ENCODE peak calls at places on chromosomes 13 and 19, in ten cellular contexts. One of them, this sample, is unnamed.

GRCh38 chr13:112752711-112753541 is 63.1 kb downstream of the ATP11A start:
- DNase-seq in smooth muscle cell of the brain vasculature: no peak
- DNase-seq in H7: no peak
- DNase-seq in stimulated activated effector memory CD8-positive, alpha-beta T cell treated with anti-CD3 and anti-CD28 coated beads, Interleukin-12 subunit alpha, Interleukin-12 subunit beta, amount 100 ng/mL, for 72 hours: no peak
- DNase-seq in adrenal gland: no peak
- DNase-seq in BE2C: no peak
- DNase-seq in pancreas: no peak
- DNase-seq in midbrain: no peak
- DNase-seq in cerebellum: no peak
- DNase-seq in T1000: no peak
- DNase-seq in this sample: peak; percentile 60

GRCh38 chr19:33780251-33780650 is 16.4 kb upstream of the KCTD15 start:
- DNase-seq in smooth muscle cell of the brain vasculature: no peak
- DNase-seq in H7: no peak
- DNase-seq in stimulated activated effector memory CD8-positive, alpha-beta T cell treated with anti-CD3 and anti-CD28 coated beads, Interleukin-12 subunit alpha, Interleukin-12 subunit beta, amount 100 ng/mL, for 72 hours: no peak
- DNase-seq in adrenal gland: no peak
- DNase-seq in BE2C: no peak
- DNase-seq in pancreas: no peak
- DNase-seq in midbrain: no peak
- DNase-seq in cerebellum: no peak
- DNase-seq in T1000: no peak
- DNase-seq in this sample: no peak

GRCh38 chr13:66501187-66501586 is 728.9 kb downstream of the PCDH9 start:
- DNase-seq in smooth muscle cell of the brain vasculature: no peak
- DNase-seq in H7: no peak
- DNase-seq in stimulated activated effector memory CD8-positive, alpha-beta T cell treated with anti-CD3 and anti-CD28 coated beads, Interleukin-12 subunit alpha, Interleukin-12 subunit beta, amount 100 ng/mL, for 72 hours: no peak
- DNase-seq in adrenal gland: no peak
- DNase-seq in BE2C: no peak
- DNase-seq in pancreas: no peak
- DNase-seq in midbrain: no peak
- DNase-seq in cerebellum: no peak
- DNase-seq in T1000: no peak
- DNase-seq in this sample: no peak

GRCh38 chr13:77544365-77544764 is 8.9 kb downstream of the SCEL start:
- DNase-seq in smooth muscle cell of the brain vasculature: no peak
- DNase-seq in H7: peak; percentile 10
- DNase-seq in stimulated activated effector memory CD8-positive, alpha-beta T cell treated with anti-CD3 and anti-CD28 coated beads, Interleukin-12 subunit alpha, Interleukin-12 subunit beta, amount 100 ng/mL, for 72 hours: no peak
- DNase-seq in adrenal gland: peak; percentile 77
- DNase-seq in BE2C: peak; percentile 71
- DNase-seq in pancreas: peak; percentile 50
- DNase-seq in midbrain: peak; percentile 25
- DNase-seq in cerebellum: peak; percentile 34
- DNase-seq in T1000: no peak
- DNase-seq in this sample: peak; percentile 46

GRCh38 chr13:37656247-37656940 is 57.8 kb upstream of the POSTN start:
- DNase-seq in smooth muscle cell of the brain vasculature: peak; percentile 59
- DNase-seq in H7: no peak
- DNase-seq in stimulated activated effector memory CD8-positive, alpha-beta T cell treated with anti-CD3 and anti-CD28 coated beads, Interleukin-12 subunit alpha, Interleukin-12 subunit beta, amount 100 ng/mL, for 72 hours: no peak
- DNase-seq in adrenal gland: no peak
- DNase-seq in BE2C: no peak
- DNase-seq in pancreas: no peak
- DNase-seq in midbrain: no peak
- DNase-seq in cerebellum: no peak
- DNase-seq in T1000: peak; percentile 41
- DNase-seq in this sample: peak; percentile 81

GRCh38 chr19:45345506-45345860 is 4.9 kb downstream of the KLC3 start:
- DNase-seq in smooth muscle cell of the brain vasculature: no peak
- DNase-seq in H7: peak; percentile 60
- DNase-seq in stimulated activated effector memory CD8-positive, alpha-beta T cell treated with anti-CD3 and anti-CD28 coated beads, Interleukin-12 subunit alpha, Interleukin-12 subunit beta, amount 100 ng/mL, for 72 hours: no peak
- DNase-seq in adrenal gland: no peak
- DNase-seq in BE2C: no peak
- DNase-seq in pancreas: no peak
- DNase-seq in midbrain: no peak
- DNase-seq in cerebellum: no peak
- DNase-seq in T1000: no peak
- DNase-seq in this sample: peak; percentile 84

GRCh38 chr13:95098916-95099315 is 202.3 kb downstream of the ABCC4 start:
- DNase-seq in smooth muscle cell of the brain vasculature: no peak
- DNase-seq in H7: no peak
- DNase-seq in stimulated activated effector memory CD8-positive, alpha-beta T cell treated with anti-CD3 and anti-CD28 coated beads, Interleukin-12 subunit alpha, Interleukin-12 subunit beta, amount 100 ng/mL, for 72 hours: no peak
- DNase-seq in adrenal gland: no peak
- DNase-seq in BE2C: no peak
- DNase-seq in pancreas: no peak
- DNase-seq in midbrain: no peak
- DNase-seq in cerebellum: no peak
- DNase-seq in T1000: no peak
- DNase-seq in this sample: no peak

GRCh38 chr13:106151056-106151699 is 384.3 kb downstream of the EFNB2 start:
- DNase-seq in smooth muscle cell of the brain vasculature: peak; percentile 39
- DNase-seq in H7: peak; percentile 18
- DNase-seq in stimulated activated effector memory CD8-positive, alpha-beta T cell treated with anti-CD3 and anti-CD28 coated beads, Interleukin-12 subunit alpha, Interleukin-12 subunit beta, amount 100 ng/mL, for 72 hours: no peak
- DNase-seq in adrenal gland: no peak
- DNase-seq in BE2C: no peak
- DNase-seq in pancreas: no peak
- DNase-seq in midbrain: no peak
- DNase-seq in cerebellum: no peak
- DNase-seq in T1000: peak; percentile 39
- DNase-seq in this sample: peak; percentile 83

GRCh38 chr19:41641879-41642485 is 15.1 kb upstream of the CEACAM4 start:
- DNase-seq in smooth muscle cell of the brain vasculature: peak; percentile 17
- DNase-seq in H7: peak; percentile 82
- DNase-seq in stimulated activated effector memory CD8-positive, alpha-beta T cell treated with anti-CD3 and anti-CD28 coated beads, Interleukin-12 subunit alpha, Interleukin-12 subunit beta, amount 100 ng/mL, for 72 hours: peak; percentile 62
- DNase-seq in adrenal gland: peak; percentile 61
- DNase-seq in BE2C: peak; percentile 69
- DNase-seq in pancreas: peak; percentile 60
- DNase-seq in midbrain: peak; percentile 79
- DNase-seq in cerebellum: peak; percentile 57
- DNase-seq in T1000: peak; percentile 12
- DNase-seq in this sample: peak; percentile 94

GRCh38 chr19:49224856-49225255 is 67.3 kb downstream of the TRPM4 start:
- DNase-seq in smooth muscle cell of the brain vasculature: peak; percentile 17
- DNase-seq in H7: peak; percentile 70
- DNase-seq in stimulated activated effector memory CD8-positive, alpha-beta T cell treated with anti-CD3 and anti-CD28 coated beads, Interleukin-12 subunit alpha, Interleukin-12 subunit beta, amount 100 ng/mL, for 72 hours: no peak
- DNase-seq in adrenal gland: peak; percentile 60
- DNase-seq in BE2C: peak; percentile 83
- DNase-seq in pancreas: peak; percentile 39
- DNase-seq in midbrain: no peak
- DNase-seq in cerebellum: peak; percentile 16
- DNase-seq in T1000: peak; percentile 42
- DNase-seq in this sample: no peak

GRCh38 chr19:9431475-9431874 is 3.9 kb downstream of the ZNF266 start:
- DNase-seq in smooth muscle cell of the brain vasculature: no peak
- DNase-seq in H7: peak; percentile 73
- DNase-seq in stimulated activated effector memory CD8-positive, alpha-beta T cell treated with anti-CD3 and anti-CD28 coated beads, Interleukin-12 subunit alpha, Interleukin-12 subunit beta, amount 100 ng/mL, for 72 hours: no peak
- DNase-seq in adrenal gland: peak; percentile 10
- DNase-seq in BE2C: peak; percentile 55
- DNase-seq in pancreas: no peak
- DNase-seq in midbrain: no peak
- DNase-seq in cerebellum: no peak
- DNase-seq in T1000: no peak
- DNase-seq in this sample: no peak

GRCh38 chr19:8367327-8368001 is 3.5 kb downstream of the ANGPTL4 start:
- DNase-seq in smooth muscle cell of the brain vasculature: peak; percentile 96
- DNase-seq in H7: peak; percentile 92
- DNase-seq in stimulated activated effector memory CD8-positive, alpha-beta T cell treated with anti-CD3 and anti-CD28 coated beads, Interleukin-12 subunit alpha, Interleukin-12 subunit beta, amount 100 ng/mL, for 72 hours: no peak
- DNase-seq in adrenal gland: peak; percentile 86
- DNase-seq in BE2C: peak; percentile 94
- DNase-seq in pancreas: peak; percentile 98
- DNase-seq in midbrain: peak; percentile 84
- DNase-seq in cerebellum: peak; percentile 44
- DNase-seq in T1000: peak; percentile 92
- DNase-seq in this sample: peak; percentile 99

GRCh38 chr13:112966776-112967175 is 2.2 kb upstream of the MCF2L start:
- DNase-seq in smooth muscle cell of the brain vasculature: no peak
- DNase-seq in H7: no peak
- DNase-seq in stimulated activated effector memory CD8-positive, alpha-beta T cell treated with anti-CD3 and anti-CD28 coated beads, Interleukin-12 subunit alpha, Interleukin-12 subunit beta, amount 100 ng/mL, for 72 hours: no peak
- DNase-seq in adrenal gland: peak; percentile 1
- DNase-seq in BE2C: no peak
- DNase-seq in pancreas: no peak
- DNase-seq in midbrain: no peak
- DNase-seq in cerebellum: no peak
- DNase-seq in T1000: no peak
- DNase-seq in this sample: no peak

GRCh38 chr19:8361921-8362793 is 1.8 kb upstream of the ANGPTL4 start:
- DNase-seq in smooth muscle cell of the brain vasculature: no peak
- DNase-seq in H7: no peak
- DNase-seq in stimulated activated effector memory CD8-positive, alpha-beta T cell treated with anti-CD3 and anti-CD28 coated beads, Interleukin-12 subunit alpha, Interleukin-12 subunit beta, amount 100 ng/mL, for 72 hours: no peak
- DNase-seq in adrenal gland: peak; percentile 98
- DNase-seq in BE2C: peak; percentile 69
- DNase-seq in pancreas: peak; percentile 98
- DNase-seq in midbrain: peak; percentile 82
- DNase-seq in cerebellum: peak; percentile 39
- DNase-seq in T1000: peak; percentile 89
- DNase-seq in this sample: peak; percentile 98

GRCh38 chr19:7408251-7408650 is 59.5 kb downstream of the ARHGEF18 start:
- DNase-seq in smooth muscle cell of the brain vasculature: no peak
- DNase-seq in H7: no peak
- DNase-seq in stimulated activated effector memory CD8-positive, alpha-beta T cell treated with anti-CD3 and anti-CD28 coated beads, Interleukin-12 subunit alpha, Interleukin-12 subunit beta, amount 100 ng/mL, for 72 hours: no peak
- DNase-seq in adrenal gland: no peak
- DNase-seq in BE2C: no peak
- DNase-seq in pancreas: no peak
- DNase-seq in midbrain: no peak
- DNase-seq in cerebellum: no peak
- DNase-seq in T1000: no peak
- DNase-seq in this sample: no peak

GRCh38 chr13:47598340-47598911 is 402.6 kb downstream of the SUCLA2 start:
- DNase-seq in smooth muscle cell of the brain vasculature: no peak
- DNase-seq in H7: no peak
- DNase-seq in stimulated activated effector memory CD8-positive, alpha-beta T cell treated with anti-CD3 and anti-CD28 coated beads, Interleukin-12 subunit alpha, Interleukin-12 subunit beta, amount 100 ng/mL, for 72 hours: no peak
- DNase-seq in adrenal gland: no peak
- DNase-seq in BE2C: no peak
- DNase-seq in pancreas: no peak
- DNase-seq in midbrain: no peak
- DNase-seq in cerebellum: no peak
- DNase-seq in T1000: no peak
- DNase-seq in this sample: peak; percentile 29

GRCh38 chr13:93146584-93147292 is 79.9 kb upstream of the GPC6 start:
- DNase-seq in smooth muscle cell of the brain vasculature: peak; percentile 31
- DNase-seq in H7: no peak
- DNase-seq in stimulated activated effector memory CD8-positive, alpha-beta T cell treated with anti-CD3 and anti-CD28 coated beads, Interleukin-12 subunit alpha, Interleukin-12 subunit beta, amount 100 ng/mL, for 72 hours: no peak
- DNase-seq in adrenal gland: peak; percentile 18
- DNase-seq in BE2C: no peak
- DNase-seq in pancreas: no peak
- DNase-seq in midbrain: no peak
- DNase-seq in cerebellum: no peak
- DNase-seq in T1000: no peak
- DNase-seq in this sample: no peak

GRCh38 chr19:42420055-42420544 is 7.1 kb downstream of the LIPE start:
- DNase-seq in smooth muscle cell of the brain vasculature: no peak
- DNase-seq in H7: peak; percentile 91
- DNase-seq in stimulated activated effector memory CD8-positive, alpha-beta T cell treated with anti-CD3 and anti-CD28 coated beads, Interleukin-12 subunit alpha, Interleukin-12 subunit beta, amount 100 ng/mL, for 72 hours: peak; percentile 57
- DNase-seq in adrenal gland: peak; percentile 62
- DNase-seq in BE2C: no peak
- DNase-seq in pancreas: peak; percentile 61
- DNase-seq in midbrain: peak; percentile 37
- DNase-seq in cerebellum: no peak
- DNase-seq in T1000: no peak
- DNase-seq in this sample: peak; percentile 94

GRCh38 chr19:45342911-45343310 is 2.4 kb downstream of the KLC3 start:
- DNase-seq in smooth muscle cell of the brain vasculature: no peak
- DNase-seq in H7: peak; percentile 37
- DNase-seq in stimulated activated effector memory CD8-positive, alpha-beta T cell treated with anti-CD3 and anti-CD28 coated beads, Interleukin-12 subunit alpha, Interleukin-12 subunit beta, amount 100 ng/mL, for 72 hours: no peak
- DNase-seq in adrenal gland: no peak
- DNase-seq in BE2C: no peak
- DNase-seq in pancreas: no peak
- DNase-seq in midbrain: no peak
- DNase-seq in cerebellum: no peak
- DNase-seq in T1000: no peak
- DNase-seq in this sample: peak; percentile 81

GRCh38 chr13:91270031-91270430 is 77.5 kb upstream of the MIR17HG start:
- DNase-seq in smooth muscle cell of the brain vasculature: no peak
- DNase-seq in H7: no peak
- DNase-seq in stimulated activated effector memory CD8-positive, alpha-beta T cell treated with anti-CD3 and anti-CD28 coated beads, Interleukin-12 subunit alpha, Interleukin-12 subunit beta, amount 100 ng/mL, for 72 hours: no peak
- DNase-seq in adrenal gland: no peak
- DNase-seq in BE2C: no peak
- DNase-seq in pancreas: no peak
- DNase-seq in midbrain: no peak
- DNase-seq in cerebellum: no peak
- DNase-seq in T1000: no peak
- DNase-seq in this sample: no peak

GRCh38 chr19:5803752-5804515 is 933 bp upstream of the NRTN start:
- DNase-seq in smooth muscle cell of the brain vasculature: peak; percentile 56
- DNase-seq in H7: peak; percentile 100
- DNase-seq in stimulated activated effector memory CD8-positive, alpha-beta T cell treated with anti-CD3 and anti-CD28 coated beads, Interleukin-12 subunit alpha, Interleukin-12 subunit beta, amount 100 ng/mL, for 72 hours: peak; percentile 96
- DNase-seq in adrenal gland: peak; percentile 92
- DNase-seq in BE2C: peak; percentile 98
- DNase-seq in pancreas: peak; percentile 97
- DNase-seq in midbrain: peak; percentile 40
- DNase-seq in cerebellum: peak; percentile 27
- DNase-seq in T1000: peak; percentile 89
- DNase-seq in this sample: peak; percentile 100

GRCh38 chr19:12907166-12907565 is 11.9 kb downstream of the SYCE2 start:
- DNase-seq in smooth muscle cell of the brain vasculature: no peak
- DNase-seq in H7: no peak
- DNase-seq in stimulated activated effector memory CD8-positive, alpha-beta T cell treated with anti-CD3 and anti-CD28 coated beads, Interleukin-12 subunit alpha, Interleukin-12 subunit beta, amount 100 ng/mL, for 72 hours: no peak
- DNase-seq in adrenal gland: no peak
- DNase-seq in BE2C: no peak
- DNase-seq in pancreas: no peak
- DNase-seq in midbrain: no peak
- DNase-seq in cerebellum: no peak
- DNase-seq in T1000: no peak
- DNase-seq in this sample: peak; percentile 54

GRCh38 chr19:13099073-13099999 is 3.3 kb downstream of the LYL1 start:
- DNase-seq in smooth muscle cell of the brain vasculature: no peak
- DNase-seq in H7: peak; percentile 90
- DNase-seq in stimulated activated effector memory CD8-positive, alpha-beta T cell treated with anti-CD3 and anti-CD28 coated beads, Interleukin-12 subunit alpha, Interleukin-12 subunit beta, amount 100 ng/mL, for 72 hours: peak; percentile 64
- DNase-seq in adrenal gland: no peak
- DNase-seq in BE2C: no peak
- DNase-seq in pancreas: no peak
- DNase-seq in midbrain: no peak
- DNase-seq in cerebellum: no peak
- DNase-seq in T1000: no peak
- DNase-seq in this sample: peak; percentile 95

GRCh38 chr19:29845576-29846176 is 33.9 kb downstream of the CCNE1 start:
- DNase-seq in smooth muscle cell of the brain vasculature: no peak
- DNase-seq in H7: peak; percentile 69
- DNase-seq in stimulated activated effector memory CD8-positive, alpha-beta T cell treated with anti-CD3 and anti-CD28 coated beads, Interleukin-12 subunit alpha, Interleukin-12 subunit beta, amount 100 ng/mL, for 72 hours: no peak
- DNase-seq in adrenal gland: peak; percentile 54
- DNase-seq in BE2C: no peak
- DNase-seq in pancreas: peak; percentile 29
- DNase-seq in midbrain: peak; percentile 24
- DNase-seq in cerebellum: peak; percentile 56
- DNase-seq in T1000: no peak
- DNase-seq in this sample: no peak

GRCh38 chr19:35643255-35644205 is 2.0 kb downstream of the ETV2 start:
- DNase-seq in smooth muscle cell of the brain vasculature: peak; percentile 50
- DNase-seq in H7: peak; percentile 98
- DNase-seq in stimulated activated effector memory CD8-positive, alpha-beta T cell treated with anti-CD3 and anti-CD28 coated beads, Interleukin-12 subunit alpha, Interleukin-12 subunit beta, amount 100 ng/mL, for 72 hours: peak; percentile 74
- DNase-seq in adrenal gland: peak; percentile 86
- DNase-seq in BE2C: peak; percentile 90
- DNase-seq in pancreas: peak; percentile 93
- DNase-seq in midbrain: peak; percentile 39
- DNase-seq in cerebellum: peak; percentile 80
- DNase-seq in T1000: peak; percentile 79
- DNase-seq in this sample: peak; percentile 96

GRCh38 chr13:98910501-98910951 is 67.3 kb downstream of the DOCK9 start:
- DNase-seq in smooth muscle cell of the brain vasculature: peak; percentile 6
- DNase-seq in H7: no peak
- DNase-seq in stimulated activated effector memory CD8-positive, alpha-beta T cell treated with anti-CD3 and anti-CD28 coated beads, Interleukin-12 subunit alpha, Interleukin-12 subunit beta, amount 100 ng/mL, for 72 hours: no peak
- DNase-seq in adrenal gland: peak; percentile 16
- DNase-seq in BE2C: no peak
- DNase-seq in pancreas: no peak
- DNase-seq in midbrain: no peak
- DNase-seq in cerebellum: no peak
- DNase-seq in T1000: no peak
- DNase-seq in this sample: no peak

GRCh38 chr19:53881482-53882390 is at the start of gene PRKCG:
- DNase-seq in smooth muscle cell of the brain vasculature: no peak
- DNase-seq in H7: peak; percentile 91
- DNase-seq in stimulated activated effector memory CD8-positive, alpha-beta T cell treated with anti-CD3 and anti-CD28 coated beads, Interleukin-12 subunit alpha, Interleukin-12 subunit beta, amount 100 ng/mL, for 72 hours: peak; percentile 38
- DNase-seq in adrenal gland: no peak
- DNase-seq in BE2C: peak; percentile 63
- DNase-seq in pancreas: peak; percentile 64
- DNase-seq in midbrain: no peak
- DNase-seq in cerebellum: no peak
- DNase-seq in T1000: no peak
- DNase-seq in this sample: peak; percentile 85

GRCh38 chr13:30846844-30847243 is 59.2 kb upstream of the MEDAG start:
- DNase-seq in smooth muscle cell of the brain vasculature: no peak
- DNase-seq in H7: no peak
- DNase-seq in stimulated activated effector memory CD8-positive, alpha-beta T cell treated with anti-CD3 and anti-CD28 coated beads, Interleukin-12 subunit alpha, Interleukin-12 subunit beta, amount 100 ng/mL, for 72 hours: no peak
- DNase-seq in adrenal gland: no peak
- DNase-seq in BE2C: no peak
- DNase-seq in pancreas: no peak
- DNase-seq in midbrain: no peak
- DNase-seq in cerebellum: no peak
- DNase-seq in T1000: no peak
- DNase-seq in this sample: no peak